ENCODE peak calls at places on chromosomes 12 and 14, in six cellular contexts. Q is IMR-90, D is neuronal stem cell, M is H9, V is H1, U is mesenchymal stem cell. P is an unnamed sample.

GRCh38 chr14:29885988-29886387 is 41.7 kb downstream of the PRKD1 start:
- DNase-seq in U (no peak), Q (no peak), V (no peak), D (no peak), M (no peak), P (no peak)

GRCh38 chr12:121209629-121210572 is at the start of gene P2RX4:
- DNase-seq in U (peak; percentile 84), M (peak; percentile 93), V (peak; percentile 41), Q (peak; percentile 73), D (peak; percentile 71), P (peak; percentile 90)

GRCh38 chr14:96121660-96122395 is 82.7 kb downstream of the C14orf132 start:
- DNase-seq in D (no peak), U (peak; percentile 90), V (no peak), Q (peak; percentile 94), M (no peak), P (peak; percentile 59)

GRCh38 chr12:31008241-31008711 is 65.4 kb upstream of the DDX11 start:
- DNase-seq in M (no peak), Q (no peak), U (no peak), V (no peak), D (no peak), P (peak; percentile 78)

GRCh38 chr12:92340003-92340402 is 194.4 kb upstream of the BTG1 start:
- DNase-seq in M (no peak), U (no peak), Q (no peak), D (no peak), V (no peak), P (no peak)

GRCh38 chr14:104787736-104788532 is 7.6 kb downstream of the AKT1 start:
- DNase-seq in M (no peak), D (no peak), U (no peak), Q (no peak), V (no peak), P (peak; percentile 59)

GRCh38 chr14:93045211-93045674 is 70.5 kb downstream of the ITPK1 start:
- DNase-seq in V (no peak), U (no peak), D (peak; percentile 60), Q (no peak), M (peak; percentile 83), P (no peak)

GRCh38 chr14:93939304-93940229 is 12.4 kb downstream of the FAM181A start:
- DNase-seq in D (peak; percentile 74), U (peak; percentile 57), M (peak; percentile 93), Q (peak; percentile 67), V (peak; percentile 78), P (peak; percentile 78)

GRCh38 chr12:125687820-125688219 is 622.6 kb downstream of the AACS start:
- DNase-seq in Q (no peak), D (no peak), M (no peak), V (no peak), U (no peak), P (no peak)

GRCh38 chr14:89650077-89650978 is 233.3 kb upstream of the FOXN3 start:
- DNase-seq in D (no peak), U (no peak), Q (no peak), M (no peak), V (no peak), P (peak; percentile 6)

GRCh38 chr14:69712637-69713088 is 54.3 kb upstream of the SRSF5 start:
- DNase-seq in M (peak; percentile 73), U (no peak), D (no peak), V (no peak), Q (no peak), P (no peak)

GRCh38 chr12:103566398-103566797 is 20.7 kb upstream of the STAB2 start:
- DNase-seq in D (peak; percentile 21), Q (no peak), V (no peak), M (no peak), U (no peak), P (no peak)

GRCh38 chr12:103571286-103571685 is 15.8 kb upstream of the STAB2 start:
- DNase-seq in D (peak; percentile 75), V (no peak), U (no peak), Q (no peak), M (peak; percentile 89), P (peak; percentile 60)

GRCh38 chr12:103569278-103569677 is 17.8 kb upstream of the STAB2 start:
- DNase-seq in U (no peak), Q (no peak), V (no peak), M (no peak), D (no peak), P (no peak)

GRCh38 chr12:103572312-103572711 is 14.8 kb upstream of the STAB2 start:
- DNase-seq in D (no peak), Q (no peak), U (no peak), V (no peak), M (no peak), P (no peak)
- H2BK5ac ChIP-seq in D (no peak overlapping the region), Q (no peak overlapping the region), U (no peak overlapping the region), V (no peak overlapping the region), M (no peak overlapping the region), P (no peak overlapping the region)

DNA sequence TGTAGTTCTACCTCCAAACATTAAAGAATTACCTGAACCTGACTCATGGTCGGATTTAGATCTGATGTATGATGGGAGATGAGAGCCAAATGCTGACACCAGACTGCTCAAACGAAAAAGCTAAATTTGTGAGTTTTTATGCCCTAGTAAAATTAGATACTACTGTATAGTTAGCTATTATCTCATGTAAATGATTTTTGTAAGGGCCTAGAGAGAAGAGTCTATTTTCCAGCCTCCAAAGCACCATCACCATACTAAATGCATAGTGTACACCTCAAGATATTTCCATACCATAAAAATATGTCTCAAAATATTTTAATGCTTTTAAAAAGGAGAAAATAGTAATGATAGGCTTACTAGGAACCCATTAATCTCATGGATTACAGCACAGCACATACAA is 18.3 kb downstream of the ANKS1B start:
- DNase-seq in U (no peak), Q (no peak), V (no peak), M (no peak), D (no peak), P (no peak)
- H3K9me3 ChIP-seq in U (no peaks in the 10 kb centered on the region), Q (no peaks in the 10 kb centered on the region), V (no peaks in the 10 kb centered on the region), M (no peaks in the 10 kb centered on the region), D (no peaks in the 10 kb centered on the region), P (no peaks in the 10 kb centered on the region)

GRCh38 chr12:52208424-52209165 is 16.8 kb upstream of the KRT80 start:
- DNase-seq in D (no peak), Q (no peak), M (no peak), V (no peak), U (no peak), P (no peak)
- H2BK5ac ChIP-seq in D (no peak overlapping the region), Q (no peak overlapping the region), M (no peak overlapping the region), V (no peak overlapping the region), U (no peak overlapping the region), P (no peak overlapping the region)

GRCh38 chr12:6352198-6353173 is 10.6 kb upstream of the TNFRSF1A start:
- DNase-seq in D (no peak), V (no peak), U (no peak), Q (no peak), M (no peak), P (no peak)
- H3K9me3 ChIP-seq in D (peaks cover 4% of the 10 kb centered on the region), V (no peaks in the 10 kb centered on the region), U (no peaks in the 10 kb centered on the region), Q (no peaks in the 10 kb centered on the region), M (no peaks in the 10 kb centered on the region), P (peaks cover 2% of the 10 kb centered on the region)

DNA sequence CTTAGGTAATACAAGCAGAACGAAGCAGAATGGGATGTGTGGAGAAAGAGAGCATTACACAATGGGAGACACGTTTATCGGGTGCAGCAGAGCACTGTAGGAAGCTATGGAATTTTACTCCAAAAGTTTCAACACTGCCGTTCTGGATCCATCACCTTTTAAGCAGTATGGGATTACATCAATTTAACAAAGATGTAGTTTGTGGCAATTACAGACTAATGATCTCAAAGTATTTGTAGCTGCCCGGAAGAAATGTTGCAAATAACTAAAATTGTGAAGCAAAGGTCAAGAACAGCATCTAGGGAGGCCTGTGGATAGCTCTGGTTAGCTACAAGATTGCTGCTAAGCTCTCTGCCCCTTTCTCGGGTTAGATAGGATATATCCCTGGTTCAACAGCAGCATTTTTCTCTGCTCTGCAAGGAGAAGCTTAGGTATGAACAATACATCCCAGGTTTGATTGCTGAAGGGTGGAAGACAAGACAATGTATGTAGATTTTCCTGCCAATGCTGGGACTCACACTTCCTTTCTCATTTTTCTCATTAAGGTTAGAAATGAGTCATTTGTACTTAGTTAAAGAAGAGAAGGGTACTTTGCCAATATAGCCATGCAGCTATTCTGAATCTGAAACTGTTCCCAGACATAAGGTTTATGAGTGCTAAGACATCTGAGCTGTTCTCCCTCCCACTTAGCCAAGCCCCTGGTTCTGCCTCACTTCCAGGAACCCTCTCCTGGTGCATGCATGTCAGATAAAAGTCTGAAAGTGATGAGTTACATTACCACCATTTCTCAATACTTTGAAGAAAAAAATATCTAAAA is 75.0 kb upstream of the HIF1A start:
- DNase-seq in Q (peak; percentile 89), U (peak; percentile 80), V (no peak), M (no peak), D (no peak), P (peak; percentile 64)
- H2BK5ac ChIP-seq in Q (peak overlapping the region; percentile 93), U (no peak overlapping the region), V (no peak overlapping the region), M (no peak overlapping the region), D (no peak overlapping the region), P (no peak overlapping the region)

GRCh38 chr12:38162013-38162412 is 154.6 kb upstream of the ALG10B start:
- DNase-seq in D (no peak), V (no peak), Q (no peak), U (no peak), M (no peak), P (no peak)

GRCh38 chr12:38162708-38163441 is 153.7 kb upstream of the ALG10B start:
- DNase-seq in D (no peak), U (no peak), M (no peak), Q (no peak), V (no peak), P (no peak)

GRCh38 chr12:38160318-38161122 is 156.1 kb upstream of the ALG10B start:
- DNase-seq in M (no peak), Q (no peak), D (no peak), V (no peak), U (no peak), P (no peak)

GRCh38 chr12:38159591-38160317 is 156.8 kb upstream of the ALG10B start:
- DNase-seq in D (no peak), M (no peak), Q (no peak), V (no peak), U (no peak), P (no peak)

DNA sequence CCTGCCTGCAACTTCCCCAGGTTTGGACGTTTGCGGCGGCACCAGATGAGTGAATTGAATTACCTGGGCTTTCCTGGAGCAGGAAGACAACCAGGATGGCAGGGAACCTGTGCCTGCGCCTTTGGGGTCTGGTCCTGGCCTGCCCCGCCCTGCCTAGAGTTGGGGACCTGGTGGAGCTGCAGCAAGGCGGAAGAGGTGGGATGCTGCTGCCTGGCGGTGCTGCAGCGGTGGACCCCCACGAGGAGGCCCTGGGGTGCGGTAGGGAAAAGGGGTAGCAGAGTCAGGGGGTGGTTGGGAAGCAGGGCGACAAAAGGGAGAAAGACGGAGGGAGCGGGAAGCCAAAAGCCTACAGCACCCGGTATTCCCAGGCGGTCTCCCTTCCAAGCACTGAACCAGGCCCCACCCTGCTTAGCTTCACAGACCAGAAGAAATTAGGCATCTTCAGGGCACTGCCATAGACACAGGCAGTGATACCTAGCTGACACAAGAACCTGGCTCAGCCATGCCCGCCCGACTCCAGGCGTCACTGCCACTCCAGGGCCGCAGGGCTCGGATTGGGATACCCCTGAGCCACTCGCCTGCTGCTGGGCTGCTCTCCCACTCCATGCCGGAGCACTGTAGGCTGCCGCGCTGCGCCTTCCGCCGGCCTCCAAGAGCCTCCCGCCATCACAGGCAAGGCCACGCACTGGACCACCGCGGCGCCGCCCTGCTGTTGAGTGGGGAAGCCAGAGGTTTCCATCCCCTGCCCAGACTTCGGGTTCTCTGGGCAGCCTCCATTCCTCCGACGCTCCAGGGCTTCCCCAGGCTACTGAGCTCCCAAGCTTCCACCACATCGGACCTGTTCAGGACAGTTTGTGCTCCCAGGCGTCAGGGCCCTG is 155.2 kb upstream of the ALG10B start:
- DNase-seq in V (no peak), D (no peak), Q (no peak), U (no peak), M (no peak), P (no peak)
- H3K9me3 ChIP-seq in V (peaks cover 91% of the 10 kb centered on the region), D (peaks cover 62% of the 10 kb centered on the region), Q (peaks cover 51% of the 10 kb centered on the region), U (no peaks in the 10 kb centered on the region), M (peaks cover 89% of the 10 kb centered on the region), P (peaks cover 83% of the 10 kb centered on the region)